ENCODE peak calls at places on chromosomes 6 and 20, in seven cellular contexts. K is prostate gland; J is OCI-LY7; F is CD8-positive, alpha-beta memory T cell; B is colonic mucosa; I is right cardiac atrium; G is fibroblast of lung. X is an unnamed sample.

GRCh38 chr6:166683477-166683876 is 56.4 kb upstream of the RPS6KA2 start:
- DNase-seq in K (no peak), J (no peak), F (no peak), B (no peak), I (no peak), G (peak; percentile 37), X (no peak)

GRCh38 chr20:8433286-8433685 is 301.2 kb downstream of the PLCB1 start:
- DNase-seq in K (no peak), J (no peak), F (no peak), B (no peak), I (no peak), G (no peak), X (no peak)

GRCh38 chr6:53930330-53930729 is 135.5 kb downstream of the LRRC1 start:
- DNase-seq in K (no peak), J (no peak), F (no peak), B (no peak), I (no peak), G (no peak), X (no peak)

GRCh38 chr20:36273414-36274247 is 32.5 kb upstream of the DLGAP4 start:
- DNase-seq in K (no peak), J (peak; percentile 49), F (no peak), B (no peak), I (no peak), G (peak; percentile 19), X (no peak)

GRCh38 chr20:45111799-45112471 is 3.0 kb downstream of the WFDC5 start:
- DNase-seq in K (no peak), J (peak; percentile 61), F (no peak), B (no peak), I (no peak), G (peak; percentile 23), X (peak; percentile 47)

GRCh38 chr6:76439811-76440210 is 367.3 kb upstream of the IMPG1 start:
- DNase-seq in K (no peak), J (no peak), F (no peak), B (no peak), I (no peak), G (no peak), X (no peak)

GRCh38 chr20:64080013-64080812 is at the start of gene OPRL1:
- DNase-seq in K (no peak), J (no peak), F (peak; percentile 48), B (no peak), I (peak; percentile 55), G (no peak), X (no peak)

GRCh38 chr6:11241793-11242201 is 9.3 kb upstream of the NEDD9 start:
- DNase-seq in K (no peak), J (no peak), F (no peak), B (no peak), I (peak; percentile 87), G (peak; percentile 54), X (peak; percentile 87)

GRCh38 chr6:170034294-170034693 is 256.6 kb downstream of the DLL1 start:
- DNase-seq in K (peak; percentile 60), J (no peak), F (no peak), B (no peak), I (no peak), G (no peak), X (no peak)

GRCh38 chr6:69796081-69796626 is 656 bp downstream of the LMBRD1 start:
- DNase-seq in K (peak; percentile 64), J (peak; percentile 69), F (peak; percentile 77), B (peak; percentile 74), I (no peak), G (peak; percentile 48), X (peak; percentile 64)

GRCh38 chr6:65350525-65350924 is 356.5 kb downstream of the EYS start:
- DNase-seq in K (no peak), J (no peak), F (no peak), B (no peak), I (no peak), G (no peak), X (no peak)

GRCh38 chr6:127111526-127111925 is 6.9 kb upstream of the RSPO3 start:
- DNase-seq in K (no peak), J (no peak), F (no peak), B (no peak), I (no peak), G (no peak), X (no peak)

GRCh38 chr6:168071620-168072019 is 7.4 kb downstream of the FRMD1 start:
- DNase-seq in K (no peak), J (no peak), F (no peak), B (peak; percentile 37), I (no peak), G (no peak), X (no peak)

GRCh38 chr6:168073937-168074730 is 4.9 kb downstream of the FRMD1 start:
- DNase-seq in K (no peak), J (no peak), F (no peak), B (no peak), I (no peak), G (no peak), X (no peak)

GRCh38 chr6:168072730-168073129 is 6.3 kb downstream of the FRMD1 start:
- DNase-seq in K (no peak), J (no peak), F (no peak), B (no peak), I (no peak), G (no peak), X (no peak)

GRCh38 chr6:168070804-168071203 is 8.2 kb downstream of the FRMD1 start:
- DNase-seq in K (no peak), J (no peak), F (no peak), B (no peak), I (no peak), G (no peak), X (no peak)

GRCh38 chr6:168072266-168072665 is 6.7 kb downstream of the FRMD1 start:
- DNase-seq in K (no peak), J (no peak), F (no peak), B (no peak), I (no peak), G (no peak), X (no peak)
- H3K9me3 ChIP-seq in K (no peaks in the 10 kb centered on the region), J (no peaks in the 10 kb centered on the region), F (no peaks in the 10 kb centered on the region), B (no peaks in the 10 kb centered on the region), I (no peaks in the 10 kb centered on the region), G (peaks cover 6% of the 10 kb centered on the region), X (no peaks in the 10 kb centered on the region)

GRCh38 chr20:10625641-10626040 is 48.2 kb downstream of the JAG1 start:
- DNase-seq in K (no peak), J (no peak), F (no peak), B (no peak), I (no peak), G (no peak), X (no peak)
- H3K4me1 ChIP-seq in K (no peaks in the 10 kb centered on the region), J (no peaks in the 10 kb centered on the region), F (no peaks in the 10 kb centered on the region), B (no peaks in the 10 kb centered on the region), I (peaks cover 3% of the 10 kb centered on the region), G (peaks cover 2% of the 10 kb centered on the region), X (peaks cover 50% of the 10 kb centered on the region)

GRCh38 chr6:140623498-140623897 is 1249.0 kb upstream of the CITED2 start:
- DNase-seq in K (no peak), J (no peak), F (no peak), B (no peak), I (no peak), G (peak; percentile 92), X (no peak)

DNA sequence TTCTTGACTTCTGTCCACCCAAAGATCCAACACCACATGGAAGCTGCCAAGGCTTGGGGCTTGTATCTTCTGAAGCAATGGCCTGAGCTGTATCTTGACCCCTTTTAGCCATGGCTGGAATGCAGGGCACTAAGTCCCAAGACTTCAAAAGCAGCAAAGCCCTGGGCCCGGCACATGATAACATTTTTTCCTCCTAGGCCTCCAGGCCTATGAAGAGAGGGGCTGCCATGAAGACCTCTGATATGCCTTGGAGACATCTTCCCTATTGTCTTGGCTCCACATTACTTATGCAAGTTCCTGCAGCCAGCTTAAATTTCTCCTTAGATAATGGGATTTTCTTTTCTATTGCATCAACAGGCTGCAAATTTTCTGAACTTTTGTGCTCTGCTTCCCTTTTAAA is 1252.6 kb upstream of the CITED2 start:
- DNase-seq in K (no peak), J (no peak), F (no peak), B (no peak), I (no peak), G (no peak), X (no peak)
- H3K9me3 ChIP-seq in K (no peaks in the 10 kb centered on the region), J (no peaks in the 10 kb centered on the region), F (no peaks in the 10 kb centered on the region), B (no peaks in the 10 kb centered on the region), I (no peaks in the 10 kb centered on the region), G (no peaks in the 10 kb centered on the region), X (no peaks in the 10 kb centered on the region)

GRCh38 chr6:33193619-33194018 is 1.4 kb upstream of the COL11A2 start:
- DNase-seq in K (no peak), J (no peak), F (no peak), B (no peak), I (no peak), G (no peak), X (no peak)
- H3K4me1 ChIP-seq in K (peaks cover 7% of the 10 kb centered on the region), J (peaks cover 14% of the 10 kb centered on the region), F (peaks cover 30% of the 10 kb centered on the region), B (peaks cover 6% of the 10 kb centered on the region), I (peaks cover 3% of the 10 kb centered on the region), G (no peaks in the 10 kb centered on the region), X (peaks cover 14% of the 10 kb centered on the region)

DNA sequence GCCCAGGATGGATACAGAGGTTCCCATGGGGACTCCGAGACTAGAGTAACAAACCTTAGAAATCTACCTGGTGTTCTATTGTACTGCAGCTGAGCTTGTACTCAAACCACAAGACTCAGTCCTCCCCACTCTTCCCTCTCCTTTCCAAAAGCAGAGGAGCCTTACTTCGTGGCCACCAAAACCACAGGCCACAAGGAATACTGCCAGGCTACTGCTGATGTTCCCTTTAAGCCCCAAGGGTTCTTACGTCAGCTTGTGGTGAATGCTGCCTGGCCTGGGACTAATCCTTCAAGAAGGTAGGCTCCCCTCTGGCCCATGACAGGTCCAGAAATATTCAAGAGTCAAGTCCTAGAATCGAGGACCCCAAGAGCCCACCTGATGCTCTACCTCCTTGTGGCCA is 10.5 kb upstream of the DEFB128 start:
- DNase-seq in K (no peak), J (no peak), F (no peak), B (no peak), I (no peak), G (no peak), X (no peak)
- H3K9me3 ChIP-seq in K (no peaks in the 10 kb centered on the region), J (no peaks in the 10 kb centered on the region), F (no peaks in the 10 kb centered on the region), B (no peaks in the 10 kb centered on the region), I (no peaks in the 10 kb centered on the region), G (no peaks in the 10 kb centered on the region), X (no peaks in the 10 kb centered on the region)

DNA sequence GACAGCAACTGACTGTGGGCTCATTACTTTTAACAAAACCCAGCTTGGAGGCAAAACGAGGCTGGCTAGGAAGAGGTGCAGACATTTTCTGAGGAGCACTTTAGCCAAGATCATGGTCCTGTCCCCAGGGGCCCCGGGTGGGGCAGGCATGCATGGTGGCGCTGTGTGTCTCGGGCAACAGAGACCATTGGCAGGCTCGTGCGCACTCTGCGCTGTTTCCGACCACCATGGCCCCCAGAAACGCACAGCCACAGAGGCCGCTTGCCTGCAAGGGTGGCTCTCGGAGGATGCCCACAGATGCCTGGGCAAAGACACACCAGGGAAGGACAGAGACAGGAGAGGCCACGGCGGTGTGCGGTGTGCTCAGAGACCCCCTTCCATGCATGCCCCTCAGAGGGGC is 6.7 kb downstream of the BHLHE23 start:
- DNase-seq in K (no peak), J (no peak), F (no peak), B (no peak), I (no peak), G (no peak), X (no peak)
- H3K4me1 ChIP-seq in K (no peaks in the 10 kb centered on the region), J (no peaks in the 10 kb centered on the region), F (no peaks in the 10 kb centered on the region), B (no peaks in the 10 kb centered on the region), I (no peaks in the 10 kb centered on the region), G (no peaks in the 10 kb centered on the region), X (no peaks in the 10 kb centered on the region)